ENCODE peak calls at places on chromosome 7, in nine cellular contexts. I is stimulated activated CD8-positive, alpha-beta memory T cell treated with anti-CD3 and anti-CD28 coated beads, Interleukin-4, amount 100 ng/mL, for 24 hours; U is ACHN; P is astrocyte of the hippocampus; X is foreskin fibroblast; Z is A549; J is lower lobe of right lung; O is activated naive CD8-positive, alpha-beta T cell treated with anti-CD3 and anti-CD28 coated beads, Interleukin-2, amount 10 ng/mL, durations not matched to agents 7 days and 5 days; N is SHP77 treated with DMSO at 0.1 percent for 48 hours. M is an unnamed sample.

GRCh38 chr7:65609131-65609530 is 235.5 kb downstream of the ZNF92 start:
- DNase-seq in I (no peak), U (no peak), P (no peak), X (no peak), Z (no peak), J (no peak), O (no peak), N (no peak), M (no peak)

GRCh38 chr7:148238926-148239325 is 351.6 kb upstream of the C7orf33 start:
- DNase-seq in I (no peak), U (no peak), P (no peak), X (no peak), Z (no peak), J (no peak), O (no peak), N (no peak), M (no peak)

GRCh38 chr7:4633012-4633411 is 49.1 kb upstream of the FOXK1 start:
- DNase-seq in I (no peak), U (peak), P (no peak), X (peak), Z (peak), J (no peak), O (no peak), N (no peak), M (no peak)

GRCh38 chr7:158030071-158030470 is 557.6 kb downstream of the PTPRN2 start:
- DNase-seq in I (no peak), U (no peak), P (no peak), X (no peak), Z (no peak), J (no peak), O (no peak), N (no peak), M (no peak)

GRCh38 chr7:815284-816216 is 16.7 kb upstream of the SUN1 start:
- DNase-seq in I (no peak), U (peak), P (peak), X (no peak), Z (peak), J (peak), O (peak), N (peak), M (no peak)

GRCh38 chr7:130838738-130839137 is 104.7 kb upstream of the KLF14 start:
- DNase-seq in I (no peak), U (peak), P (peak), X (peak), Z (peak), J (no peak), O (no peak), N (no peak), M (no peak)

GRCh38 chr7:45124351-45124750 is 12.9 kb upstream of the TBRG4 start:
- DNase-seq in I (no peak), U (no peak), P (no peak), X (no peak), Z (no peak), J (no peak), O (no peak), N (no peak), M (no peak)

GRCh38 chr7:18457832-18458231 is 37.7 kb upstream of the HDAC9 start:
- DNase-seq in I (no peak), U (no peak), P (peak), X (no peak), Z (no peak), J (no peak), O (no peak), N (peak), M (no peak)

GRCh38 chr7:117283371-117283770 is 39.5 kb downstream of the WNT2 start:
- DNase-seq in I (no peak), U (no peak), P (peak), X (peak), Z (peak), J (no peak), O (no peak), N (no peak), M (no peak)

GRCh38 chr7:85396676-85397075 is 209.8 kb upstream of the SEMA3D start:
- DNase-seq in I (no peak), U (no peak), P (no peak), X (no peak), Z (no peak), J (no peak), O (no peak), N (no peak), M (no peak)

GRCh38 chr7:81111781-81112540 is 193.1 kb upstream of the SEMA3C start:
- DNase-seq in I (no peak), U (no peak), P (peak), X (peak), Z (no peak), J (no peak), O (no peak), N (peak), M (no peak)

GRCh38 chr7:36638140-36638539 is 86.2 kb downstream of the AOAH start:
- DNase-seq in I (no peak), U (no peak), P (no peak), X (no peak), Z (no peak), J (no peak), O (no peak), N (no peak), M (no peak)